ENCODE peak calls at places on chromosomes 2 and 18, in nine cellular contexts. K is AG04450; B is activated T-helper 1 cell treated with anti-CD3 and anti-CD28 coated beads, Interleukin-2, amount 50 U/mL, for 16 hours; N is endodermal cell; E is astrocyte of the spinal cord; G is HFFc6; L is caudate nucleus; W is tibial nerve; J is activated CD8-positive, alpha-beta memory T cell treated with anti-CD3 and anti-CD28 coated beads, Interleukin-2, amount 50 U/mL, for 48 hours. I is an unnamed sample.

GRCh38 chr18:57837917-57838548 is 34.9 kb upstream of the ATP8B1 start:
- DNase-seq in K (no peak), N (no peak), B (no peak), J (peak), L (no peak), G (no peak), W (no peak), E (peak), I (no peak)

GRCh38 chr2:186848873-186849578 is at the start of gene ZSWIM2:
- DNase-seq in W (peak), N (peak), E (peak), G (peak), K (peak), J (peak), B (no peak), L (peak), I (peak)

GRCh38 chr18:23077493-23078256 is 57.6 kb upstream of the CABLES1 start:
- DNase-seq in E (peak), N (peak), W (no peak), L (no peak), G (no peak), K (no peak), B (no peak), J (no peak), I (peak)

GRCh38 chr2:148201075-148202004 is 180.4 kb downstream of the MBD5 start:
- DNase-seq in G (peak), W (peak), B (no peak), J (peak), E (peak), N (peak), L (no peak), K (no peak), I (peak)

GRCh38 chr2:161422812-161423211 is 6.7 kb downstream of the TBR1 start:
- DNase-seq in B (no peak), J (no peak), W (no peak), L (no peak), G (no peak), E (no peak), K (no peak), N (peak), I (no peak)

GRCh38 chr2:30422437-30422805 is 24.6 kb upstream of the LCLAT1 start:
- DNase-seq in E (no peak), K (no peak), B (peak), L (no peak), G (no peak), J (peak), W (no peak), N (no peak), I (peak)

GRCh38 chr2:181106229-181106628 is 125.8 kb downstream of the UBE2E3 start:
- DNase-seq in W (no peak), B (no peak), G (no peak), L (no peak), N (no peak), E (peak), J (no peak), K (no peak), I (peak)

GRCh38 chr2:73103018-73103542 is 9.7 kb downstream of the RAB11FIP5 start:
- DNase-seq in L (no peak), J (no peak), K (no peak), E (no peak), W (no peak), N (peak), G (no peak), B (no peak), I (no peak)

GRCh38 chr2:171018522-171018921 is 89.5 kb downstream of the GORASP2 start:
- DNase-seq in B (no peak), N (no peak), J (no peak), L (no peak), G (no peak), W (no peak), E (no peak), K (no peak), I (no peak)

GRCh38 chr2:28694364-28694763 is 57.3 kb upstream of the PPP1CB start:
- DNase-seq in E (no peak), B (no peak), N (no peak), G (no peak), K (no peak), W (no peak), J (no peak), L (no peak), I (no peak)

GRCh38 chr18:25467226-25468065 is 115.5 kb upstream of the ZNF521 start:
- DNase-seq in K (no peak), N (no peak), W (no peak), E (no peak), B (no peak), G (no peak), L (no peak), J (no peak), I (peak)

GRCh38 chr2:181742361-181742760 is 62.0 kb upstream of the NEUROD1 start:
- DNase-seq in W (no peak), N (no peak), B (no peak), J (no peak), K (no peak), G (no peak), E (no peak), L (no peak), I (no peak)

GRCh38 chr2:171520471-171520870 is 1.8 kb upstream of the CYBRD1 start:
- DNase-seq in L (no peak), W (no peak), G (no peak), J (no peak), N (no peak), B (no peak), K (no peak), E (no peak), I (no peak)